ENCODE peak calls at places on chromosomes 3 and 15, in five cellular contexts. One of them, this sample, is unnamed.
A peak's percentile ranks its signal among the peaks of the same experiment; 100 is the strongest.

GRCh38 chr3:137468446-137468845 is 295.7 kb upstream of the SOX14 start:
- DNase-seq in IMR-90: no peak
- DNase-seq in right cardiac atrium: no peak
- DNase-seq in psoas muscle: no peak
- DNase-seq in aorta: no peak
- DNase-seq in this sample: no peak

GRCh38 chr3:193335031-193335430 is 43.5 kb downstream of the ATP13A5 start:
- DNase-seq in IMR-90: no peak
- DNase-seq in right cardiac atrium: no peak
- DNase-seq in psoas muscle: no peak
- DNase-seq in aorta: no peak
- DNase-seq in this sample: no peak

GRCh38 chr15:38299216-38299615 is 46.6 kb downstream of the SPRED1 start:
- DNase-seq in IMR-90: peak; percentile 84
- DNase-seq in right cardiac atrium: no peak
- DNase-seq in psoas muscle: no peak
- DNase-seq in aorta: no peak
- DNase-seq in this sample: no peak

GRCh38 chr3:158347966-158348365 is 223.0 kb upstream of the MLF1 start:
- DNase-seq in IMR-90: peak; percentile 11
- DNase-seq in right cardiac atrium: no peak
- DNase-seq in psoas muscle: no peak
- DNase-seq in aorta: no peak
- DNase-seq in this sample: no peak

GRCh38 chr3:156150434-156151066 is 30.2 kb downstream of the KCNAB1 start:
- DNase-seq in IMR-90: peak; percentile 64
- DNase-seq in right cardiac atrium: no peak
- DNase-seq in psoas muscle: no peak
- DNase-seq in aorta: no peak
- DNase-seq in this sample: no peak

GRCh38 chr3:134803051-134803505 is 8.0 kb downstream of the EPHB1 start:
- DNase-seq in IMR-90: no peak
- DNase-seq in right cardiac atrium: no peak
- DNase-seq in psoas muscle: no peak
- DNase-seq in aorta: no peak
- DNase-seq in this sample: peak; percentile 43

GRCh38 chr15:72521682-72522081 is 47.6 kb downstream of the ARIH1 start:
- DNase-seq in IMR-90: peak; percentile 43
- DNase-seq in right cardiac atrium: no peak
- DNase-seq in psoas muscle: no peak
- DNase-seq in aorta: no peak
- DNase-seq in this sample: no peak

GRCh38 chr15:41836072-41836471 is 2.6 kb upstream of the PLA2G4B start:
- DNase-seq in IMR-90: peak; percentile 12
- DNase-seq in right cardiac atrium: no peak
- DNase-seq in psoas muscle: no peak
- DNase-seq in aorta: no peak
- DNase-seq in this sample: no peak

GRCh38 chr3:138381950-138382715 is 33.8 kb downstream of the MRAS start:
- DNase-seq in IMR-90: peak; percentile 45
- DNase-seq in right cardiac atrium: peak; percentile 85
- DNase-seq in psoas muscle: peak; percentile 82
- DNase-seq in aorta: peak; percentile 82
- DNase-seq in this sample: peak; percentile 89

GRCh38 chr3:88462241-88462640 is 312.5 kb downstream of the C3orf38 start:
- DNase-seq in IMR-90: no peak
- DNase-seq in right cardiac atrium: no peak
- DNase-seq in psoas muscle: no peak
- DNase-seq in aorta: no peak
- DNase-seq in this sample: no peak

GRCh38 chr15:61106044-61106834 is 122.9 kb downstream of the RORA start:
- DNase-seq in IMR-90: no peak
- DNase-seq in right cardiac atrium: no peak
- DNase-seq in psoas muscle: no peak
- DNase-seq in aorta: no peak
- DNase-seq in this sample: no peak

GRCh38 chr3:4334548-4334947 is 31.4 kb downstream of the SETMAR start:
- DNase-seq in IMR-90: no peak
- DNase-seq in right cardiac atrium: no peak
- DNase-seq in psoas muscle: no peak
- DNase-seq in aorta: no peak
- DNase-seq in this sample: no peak

GRCh38 chr15:77118787-77119410 is 48.0 kb upstream of the TSPAN3 start:
- DNase-seq in IMR-90: peak; percentile 80
- DNase-seq in right cardiac atrium: no peak
- DNase-seq in psoas muscle: no peak
- DNase-seq in aorta: no peak
- DNase-seq in this sample: no peak

GRCh38 chr3:187982149-187982548 is 171.8 kb upstream of the LPP start:
- DNase-seq in IMR-90: no peak
- DNase-seq in right cardiac atrium: no peak
- DNase-seq in psoas muscle: no peak
- DNase-seq in aorta: no peak
- DNase-seq in this sample: no peak

GRCh38 chr3:115350606-115351005 is 203.5 kb upstream of the ZBTB20 start:
- DNase-seq in IMR-90: peak; percentile 12
- DNase-seq in right cardiac atrium: no peak
- DNase-seq in psoas muscle: no peak
- DNase-seq in aorta: no peak
- DNase-seq in this sample: no peak

GRCh38 chr3:11818033-11818432 is 28.7 kb downstream of the TAMM41 start:
- DNase-seq in IMR-90: peak; percentile 11
- DNase-seq in right cardiac atrium: no peak
- DNase-seq in psoas muscle: no peak
- DNase-seq in aorta: no peak
- DNase-seq in this sample: no peak

GRCh38 chr3:185365281-185366211 is 2.6 kb downstream of the MAP3K13 start:
- DNase-seq in IMR-90: no peak
- DNase-seq in right cardiac atrium: no peak
- DNase-seq in psoas muscle: no peak
- DNase-seq in aorta: no peak
- DNase-seq in this sample: no peak

GRCh38 chr3:99943931-99944761 is 126.5 kb downstream of the CMSS1 start:
- DNase-seq in IMR-90: peak; percentile 47
- DNase-seq in right cardiac atrium: no peak
- DNase-seq in psoas muscle: no peak
- DNase-seq in aorta: no peak
- DNase-seq in this sample: no peak

GRCh38 chr3:68162644-68163043 is 508.2 kb upstream of the SUCLG2 start:
- DNase-seq in IMR-90: no peak
- DNase-seq in right cardiac atrium: no peak
- DNase-seq in psoas muscle: no peak
- DNase-seq in aorta: no peak
- DNase-seq in this sample: no peak

GRCh38 chr15:68017221-68017620 is 36.9 kb upstream of the PIAS1 start:
- DNase-seq in IMR-90: no peak
- DNase-seq in right cardiac atrium: no peak
- DNase-seq in psoas muscle: no peak
- DNase-seq in aorta: no peak
- DNase-seq in this sample: no peak

GRCh38 chr3:56180433-56180832 is 287.8 kb downstream of the ERC2 start:
- DNase-seq in IMR-90: no peak
- DNase-seq in right cardiac atrium: no peak
- DNase-seq in psoas muscle: no peak
- DNase-seq in aorta: no peak
- DNase-seq in this sample: no peak

GRCh38 chr3:138256022-138256421 is 68.9 kb downstream of the ARMC8 start:
- DNase-seq in IMR-90: no peak
- DNase-seq in right cardiac atrium: no peak
- DNase-seq in psoas muscle: no peak
- DNase-seq in aorta: no peak
- DNase-seq in this sample: no peak

GRCh38 chr15:62121273-62122015 is 43.6 kb downstream of the C2CD4B start:
- DNase-seq in IMR-90: no peak
- DNase-seq in right cardiac atrium: no peak
- DNase-seq in psoas muscle: no peak
- DNase-seq in aorta: no peak
- DNase-seq in this sample: no peak

GRCh38 chr3:171901615-171902312 is 58.6 kb downstream of the TMEM212 start:
- DNase-seq in IMR-90: peak; percentile 84
- DNase-seq in right cardiac atrium: no peak
- DNase-seq in psoas muscle: no peak
- DNase-seq in aorta: no peak
- DNase-seq in this sample: no peak

GRCh38 chr15:65085990-65086679 is 9.6 kb downstream of the KBTBD13 start:
- DNase-seq in IMR-90: peak; percentile 16
- DNase-seq in right cardiac atrium: no peak
- DNase-seq in psoas muscle: peak; percentile 55
- DNase-seq in aorta: no peak
- DNase-seq in this sample: no peak

GRCh38 chr15:45644437-45644836 is 9.6 kb downstream of the SQOR start:
- DNase-seq in IMR-90: no peak
- DNase-seq in right cardiac atrium: no peak
- DNase-seq in psoas muscle: no peak
- DNase-seq in aorta: no peak
- DNase-seq in this sample: no peak

GRCh38 chr3:53763353-53763752 is 82.9 kb downstream of the CHDH start:
- DNase-seq in IMR-90: no peak
- DNase-seq in right cardiac atrium: no peak
- DNase-seq in psoas muscle: no peak
- DNase-seq in aorta: no peak
- DNase-seq in this sample: no peak

GRCh38 chr15:80464952-80465645 is 60.9 kb downstream of the ARNT2 start:
- DNase-seq in IMR-90: peak; percentile 69
- DNase-seq in right cardiac atrium: no peak
- DNase-seq in psoas muscle: no peak
- DNase-seq in aorta: no peak
- DNase-seq in this sample: no peak

GRCh38 chr3:99131876-99132275 is 230.4 kb upstream of the DCBLD2 start:
- DNase-seq in IMR-90: no peak
- DNase-seq in right cardiac atrium: no peak
- DNase-seq in psoas muscle: no peak
- DNase-seq in aorta: no peak
- DNase-seq in this sample: no peak

GRCh38 chr3:126064627-126065258 is 19.2 kb downstream of the SLC41A3 start:
- DNase-seq in IMR-90: no peak
- DNase-seq in right cardiac atrium: no peak
- DNase-seq in psoas muscle: no peak
- DNase-seq in aorta: no peak
- DNase-seq in this sample: no peak

GRCh38 chr3:82085811-82086475 is 324.5 kb upstream of the GBE1 start:
- DNase-seq in IMR-90: no peak
- DNase-seq in right cardiac atrium: no peak
- DNase-seq in psoas muscle: no peak
- DNase-seq in aorta: no peak
- DNase-seq in this sample: no peak

GRCh38 chr3:82080261-82080660 is 318.8 kb upstream of the GBE1 start:
- DNase-seq in IMR-90: no peak
- DNase-seq in right cardiac atrium: no peak
- DNase-seq in psoas muscle: no peak
- DNase-seq in aorta: no peak
- DNase-seq in this sample: no peak

GRCh38 chr3:82080792-82081191 is 319.3 kb upstream of the GBE1 start:
- DNase-seq in IMR-90: no peak
- DNase-seq in right cardiac atrium: no peak
- DNase-seq in psoas muscle: no peak
- DNase-seq in aorta: no peak
- DNase-seq in this sample: no peak

GRCh38 chr3:82085356-82085755 is 323.9 kb upstream of the GBE1 start:
- DNase-seq in IMR-90: no peak
- DNase-seq in right cardiac atrium: no peak
- DNase-seq in psoas muscle: no peak
- DNase-seq in aorta: no peak
- DNase-seq in this sample: no peak

DNA sequence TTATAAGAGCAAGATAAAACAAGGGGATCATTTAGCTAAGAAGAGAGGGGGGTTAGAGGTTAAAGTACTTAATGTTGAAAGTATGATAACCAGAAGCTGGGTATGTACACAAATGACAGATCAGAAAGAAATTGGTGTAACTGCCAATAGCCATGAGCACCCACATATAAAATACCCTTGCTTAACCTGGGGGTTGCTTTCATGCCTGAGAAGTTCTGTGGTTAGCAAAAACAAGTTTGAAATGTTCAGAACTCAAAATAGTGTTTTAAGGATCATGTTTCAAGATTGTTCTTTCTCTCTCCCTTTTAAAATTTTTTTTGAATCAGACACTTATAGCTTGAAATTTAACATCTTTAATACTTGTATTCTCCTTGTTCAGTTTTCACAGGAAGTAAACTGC is 321.4 kb upstream of the GBE1 start:
- DNase-seq in IMR-90: no peak
- DNase-seq in right cardiac atrium: no peak
- DNase-seq in psoas muscle: no peak
- DNase-seq in aorta: no peak
- DNase-seq in this sample: no peak
- H3K27ac ChIP-seq in IMR-90: no peak overlapping the region
- H3K27ac ChIP-seq in right cardiac atrium: no peak overlapping the region
- H3K27ac ChIP-seq in psoas muscle: no peak overlapping the region
- H3K27ac ChIP-seq in aorta: no peak overlapping the region
- H3K27ac ChIP-seq in this sample: no peak overlapping the region

DNA sequence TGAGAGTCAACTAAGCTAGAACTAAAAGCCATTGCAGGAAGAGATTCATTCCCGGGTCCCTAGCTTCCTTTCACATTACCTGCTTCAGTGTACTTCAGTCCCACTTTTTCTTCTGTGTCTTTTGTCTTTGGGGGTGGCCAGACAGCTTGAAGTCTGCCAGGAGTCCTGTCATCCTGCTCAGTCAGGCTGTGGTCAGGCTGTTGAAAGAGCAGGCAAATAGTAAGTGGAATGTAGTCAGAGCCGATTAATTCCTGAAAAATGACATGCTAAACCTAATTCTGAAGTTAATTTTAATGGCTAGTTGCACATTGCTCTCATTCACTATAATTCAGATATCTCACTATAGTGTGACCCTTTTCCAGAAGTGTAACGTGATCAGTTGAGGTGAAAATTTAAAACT is 129.6 kb downstream of the FMN1 start:
- DNase-seq in IMR-90: peak; percentile 81
- DNase-seq in right cardiac atrium: no peak
- DNase-seq in psoas muscle: no peak
- DNase-seq in aorta: no peak
- DNase-seq in this sample: no peak
- H3K4me3 ChIP-seq in IMR-90: no peak overlapping the region
- H3K4me3 ChIP-seq in right cardiac atrium: no peak overlapping the region
- H3K4me3 ChIP-seq in psoas muscle: no peak overlapping the region
- H3K4me3 ChIP-seq in aorta: no peak overlapping the region
- H3K4me3 ChIP-seq in this sample: no peak overlapping the region

GRCh38 chr15:78251136-78251535 is 13.2 kb upstream of the DNAJA4 start:
- DNase-seq in IMR-90: no peak
- DNase-seq in right cardiac atrium: no peak
- DNase-seq in psoas muscle: no peak
- DNase-seq in aorta: peak; percentile 21
- DNase-seq in this sample: no peak
- H3K27ac ChIP-seq in IMR-90: no peak overlapping the region
- H3K27ac ChIP-seq in right cardiac atrium: no peak overlapping the region
- H3K27ac ChIP-seq in psoas muscle: no peak overlapping the region
- H3K27ac ChIP-seq in aorta: no peak overlapping the region
- H3K27ac ChIP-seq in this sample: no peak overlapping the region

DNA sequence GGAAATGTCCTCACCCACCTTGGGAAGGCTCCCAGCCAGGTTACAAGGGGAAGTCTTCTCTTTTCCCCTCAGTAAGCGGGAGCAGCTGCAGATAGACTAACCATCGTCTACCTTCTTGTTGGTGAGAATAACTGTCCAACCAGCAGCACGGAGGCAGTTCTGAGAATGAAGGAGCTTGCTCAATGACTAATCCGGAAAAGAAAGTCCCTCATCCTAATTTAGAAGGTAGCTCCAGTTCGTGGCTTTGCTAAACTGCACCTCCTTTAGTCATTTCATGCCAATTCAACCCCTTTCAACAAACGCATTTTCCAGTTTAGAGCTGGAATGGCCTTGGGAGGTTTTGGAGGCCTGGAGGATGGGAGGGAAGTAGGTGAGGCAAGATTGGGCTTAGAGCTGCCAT is 527.4 kb upstream of the PROK2 start:
- DNase-seq in IMR-90: no peak
- DNase-seq in right cardiac atrium: no peak
- DNase-seq in psoas muscle: no peak
- DNase-seq in aorta: no peak
- DNase-seq in this sample: no peak
- H3K4me3 ChIP-seq in IMR-90: no peak overlapping the region
- H3K4me3 ChIP-seq in right cardiac atrium: no peak overlapping the region
- H3K4me3 ChIP-seq in psoas muscle: no peak overlapping the region
- H3K4me3 ChIP-seq in aorta: no peak overlapping the region
- H3K4me3 ChIP-seq in this sample: no peak overlapping the region

This sample was measured in coronary artery.